ENCODE peak calls at places on chromosomes 16 and 17, in five cellular contexts. One of them, this sample, is unnamed.

GRCh38 chr17:1931759-1932579 is 93.2 kb downstream of the RTN4RL1 start:
- DNase-seq in astrocyte of the spinal cord: peak; percentile 31
- DNase-seq in tibial artery: no peak
- DNase-seq in left ventricle myocardium inferior: peak; percentile 40
- DNase-seq in AG10803: no peak
- DNase-seq in this sample: peak; percentile 16

GRCh38 chr17:16971458-16972338 is at the start of gene TNFRSF13B:
- DNase-seq in left ventricle myocardium inferior: no peak
- DNase-seq in tibial artery: no peak
- DNase-seq in AG10803: no peak
- DNase-seq in astrocyte of the spinal cord: no peak
- DNase-seq in this sample: no peak

GRCh38 chr16:56371383-56371937 is 53.9 kb downstream of the AMFR start:
- DNase-seq in AG10803: no peak
- DNase-seq in left ventricle myocardium inferior: no peak
- DNase-seq in tibial artery: no peak
- DNase-seq in astrocyte of the spinal cord: no peak
- DNase-seq in this sample: no peak

GRCh38 chr17:64095144-64095882 is 34.6 kb downstream of the ERN1 start:
- DNase-seq in astrocyte of the spinal cord: no peak
- DNase-seq in AG10803: no peak
- DNase-seq in tibial artery: no peak
- DNase-seq in left ventricle myocardium inferior: no peak
- DNase-seq in this sample: no peak

GRCh38 chr16:47565454-47565853 is 104.3 kb downstream of the PHKB start:
- DNase-seq in left ventricle myocardium inferior: peak; percentile 73
- DNase-seq in AG10803: peak; percentile 67
- DNase-seq in tibial artery: peak; percentile 83
- DNase-seq in astrocyte of the spinal cord: peak; percentile 52
- DNase-seq in this sample: peak; percentile 60

GRCh38 chr17:3966720-3967363 is 2.6 kb upstream of the ATP2A3 start:
- DNase-seq in astrocyte of the spinal cord: no peak
- DNase-seq in tibial artery: no peak
- DNase-seq in AG10803: no peak
- DNase-seq in left ventricle myocardium inferior: no peak
- DNase-seq in this sample: no peak

GRCh38 chr16:7086842-7087616 is 245.6 kb upstream of the RBFOX1 start:
- DNase-seq in tibial artery: no peak
- DNase-seq in astrocyte of the spinal cord: no peak
- DNase-seq in left ventricle myocardium inferior: peak; percentile 33
- DNase-seq in AG10803: no peak
- DNase-seq in this sample: no peak

GRCh38 chr17:50198026-50198669 is 3.3 kb downstream of the COL1A1 start:
- DNase-seq in astrocyte of the spinal cord: peak; percentile 64
- DNase-seq in left ventricle myocardium inferior: no peak
- DNase-seq in AG10803: peak; percentile 60
- DNase-seq in tibial artery: peak; percentile 86
- DNase-seq in this sample: peak; percentile 70

GRCh38 chr17:74917430-74917829 is 5.6 kb downstream of the USH1G start:
- DNase-seq in AG10803: no peak
- DNase-seq in tibial artery: no peak
- DNase-seq in left ventricle myocardium inferior: no peak
- DNase-seq in astrocyte of the spinal cord: no peak
- DNase-seq in this sample: no peak

GRCh38 chr17:4604111-4604644 is 19.8 kb downstream of the SMTNL2 start:
- DNase-seq in tibial artery: no peak
- DNase-seq in AG10803: peak; percentile 34
- DNase-seq in left ventricle myocardium inferior: peak; percentile 84
- DNase-seq in astrocyte of the spinal cord: peak; percentile 66
- DNase-seq in this sample: peak; percentile 50

GRCh38 chr17:32496348-32497078 is 9.7 kb downstream of the CDK5R1 start:
- DNase-seq in tibial artery: peak; percentile 84
- DNase-seq in astrocyte of the spinal cord: peak; percentile 81
- DNase-seq in AG10803: peak; percentile 77
- DNase-seq in left ventricle myocardium inferior: no peak
- DNase-seq in this sample: peak; percentile 55

GRCh38 chr17:73201215-73202069 is 8.6 kb downstream of the COG1 start:
- DNase-seq in tibial artery: peak; percentile 53
- DNase-seq in AG10803: no peak
- DNase-seq in astrocyte of the spinal cord: no peak
- DNase-seq in left ventricle myocardium inferior: no peak
- DNase-seq in this sample: no peak
- TF ChIP-seq CTCF in tibial artery: no peak
- TF ChIP-seq CTCF in AG10803: no peak
- TF ChIP-seq CTCF in astrocyte of the spinal cord: no peak
- TF ChIP-seq CTCF in left ventricle myocardium inferior: no peak
- TF ChIP-seq CTCF in this sample: no peak

GRCh38 chr17:53649201-53649600 is 173.5 kb upstream of the KIF2B start:
- DNase-seq in astrocyte of the spinal cord: no peak
- DNase-seq in left ventricle myocardium inferior: no peak
- DNase-seq in AG10803: no peak
- DNase-seq in tibial artery: no peak
- DNase-seq in this sample: no peak
- H3K4me3 ChIP-seq in astrocyte of the spinal cord: no peak overlapping the region
- H3K4me3 ChIP-seq in left ventricle myocardium inferior: no peak overlapping the region
- H3K4me3 ChIP-seq in AG10803: no peak overlapping the region
- H3K4me3 ChIP-seq in tibial artery: no peak overlapping the region
- H3K4me3 ChIP-seq in this sample: no peak overlapping the region

GRCh38 chr16:5200123-5200522 is 102.5 kb upstream of the EEF2KMT start:
- DNase-seq in astrocyte of the spinal cord: no peak
- DNase-seq in left ventricle myocardium inferior: no peak
- DNase-seq in tibial artery: no peak
- DNase-seq in AG10803: no peak
- DNase-seq in this sample: no peak

GRCh38 chr16:5193877-5194276 is 96.3 kb upstream of the EEF2KMT start:
- DNase-seq in AG10803: no peak
- DNase-seq in tibial artery: no peak
- DNase-seq in left ventricle myocardium inferior: no peak
- DNase-seq in astrocyte of the spinal cord: no peak
- DNase-seq in this sample: no peak

DNA sequence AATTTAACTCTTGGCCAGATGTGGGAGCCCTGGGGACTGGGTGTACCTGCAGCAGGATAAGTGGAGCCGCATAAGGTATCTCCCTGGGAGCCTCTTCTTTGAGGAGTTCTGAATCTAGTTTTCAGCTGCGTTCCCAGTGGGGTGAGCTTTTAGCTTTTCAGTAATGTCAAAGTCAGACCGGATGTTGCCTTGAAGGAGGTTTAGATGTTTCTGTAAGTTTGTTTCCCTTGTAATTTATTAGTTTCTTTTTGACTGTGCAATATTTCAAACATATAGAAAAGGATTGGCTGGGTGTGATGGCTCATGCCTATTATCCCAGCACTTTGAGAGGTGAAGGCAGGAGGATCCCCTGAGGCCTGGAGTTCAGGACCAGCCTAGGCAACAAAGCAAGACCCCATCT is 98.6 kb upstream of the EEF2KMT start:
- DNase-seq in astrocyte of the spinal cord: no peak
- DNase-seq in AG10803: no peak
- DNase-seq in tibial artery: no peak
- DNase-seq in left ventricle myocardium inferior: no peak
- DNase-seq in this sample: no peak
- TF ChIP-seq CTCF in astrocyte of the spinal cord: no peak
- TF ChIP-seq CTCF in AG10803: no peak
- TF ChIP-seq CTCF in tibial artery: no peak
- TF ChIP-seq CTCF in left ventricle myocardium inferior: no peak
- TF ChIP-seq CTCF in this sample: no peak

GRCh38 chr16:14362774-14363371 is 267.2 kb downstream of the PARN start:
- DNase-seq in left ventricle myocardium inferior: no peak
- DNase-seq in AG10803: peak; percentile 64
- DNase-seq in tibial artery: no peak
- DNase-seq in astrocyte of the spinal cord: peak; percentile 26
- DNase-seq in this sample: peak; percentile 55
- H3K4me3 ChIP-seq in left ventricle myocardium inferior: no peak overlapping the region
- H3K4me3 ChIP-seq in AG10803: peak overlapping the region; percentile 36
- H3K4me3 ChIP-seq in tibial artery: peak overlapping the region; percentile 27
- H3K4me3 ChIP-seq in astrocyte of the spinal cord: no peak overlapping the region
- H3K4me3 ChIP-seq in this sample: peak overlapping the region; percentile 28

DNA sequence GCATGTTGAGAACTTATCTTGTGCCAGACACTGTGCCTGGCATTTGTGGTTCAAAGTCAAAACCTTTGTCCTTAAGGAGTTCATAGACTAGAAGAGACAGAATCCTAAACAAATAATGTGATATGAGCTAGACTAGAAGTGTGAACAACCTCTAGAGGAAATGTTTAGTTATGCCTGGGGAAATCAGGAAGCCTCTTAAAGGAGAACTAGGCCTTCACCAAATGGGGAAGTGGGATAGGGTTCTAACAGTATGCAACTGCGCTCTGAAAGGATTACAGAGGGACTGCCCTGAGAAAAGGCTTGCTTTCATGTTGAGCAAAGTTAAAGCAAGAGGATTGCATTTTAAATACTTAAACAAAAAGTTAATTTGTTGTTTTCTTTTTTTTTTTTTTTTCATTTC is 4.9 kb downstream of the RUNDC1 start:
- DNase-seq in tibial artery: no peak
- DNase-seq in AG10803: no peak
- DNase-seq in left ventricle myocardium inferior: no peak
- DNase-seq in astrocyte of the spinal cord: no peak
- DNase-seq in this sample: no peak
- TF ChIP-seq CTCF in tibial artery: no peak
- TF ChIP-seq CTCF in AG10803: no peak
- TF ChIP-seq CTCF in left ventricle myocardium inferior: no peak
- TF ChIP-seq CTCF in astrocyte of the spinal cord: no peak
- TF ChIP-seq CTCF in this sample: no peak